ENCODE peak calls at places on chromosomes 12 and 14, in seven cellular contexts. W is cardiac muscle cell, D is ovary, L is fibroblast of lung, X is trophoblast cell, C is neural progenitor cell, Z is lung. R is an unnamed sample. For H3K36me3, the result is how much of the 10 kb centered on the place peaks cover.

GRCh38 chr12:92943482-92944250 is 14.6 kb upstream of the EEA1 start:
- DNase-seq in W (peak), X (peak), L (peak), Z (no peak), C (peak), D (no peak), R (no peak)

GRCh38 chr12:9378430-9378835 is 170.2 kb upstream of the PZP start:
- DNase-seq in W (peak), X (no peak), L (no peak), Z (no peak), D (no peak), C (peak), R (no peak)

GRCh38 chr12:63306476-63306875 is 155.5 kb upstream of the AVPR1A start:
- DNase-seq in C (no peak), W (no peak), D (no peak), X (no peak), L (no peak), Z (no peak), R (no peak)

GRCh38 chr12:97754306-97754705 is 291.7 kb downstream of the RMST start:
- DNase-seq in C (no peak), W (no peak), X (no peak), Z (no peak), L (no peak), D (no peak), R (no peak)

GRCh38 chr12:52191841-52192791 is at the start of gene KRT80:
- DNase-seq in D (peak), C (no peak), L (peak), W (peak), Z (peak), X (peak), R (peak)

GRCh38 chr12:85835417-85835809 is 796 bp downstream of the RASSF9 start:
- DNase-seq in C (peak), L (peak), Z (no peak), D (no peak), X (no peak), W (peak), R (no peak)

GRCh38 chr14:50056457-50056856 is 59.9 kb downstream of the VCPKMT start:
- DNase-seq in W (no peak), L (no peak), C (no peak), X (no peak), Z (no peak), D (no peak), R (no peak)

GRCh38 chr12:47504775-47505446 is 200.9 kb downstream of the RPAP3 start:
- DNase-seq in L (peak), D (no peak), W (peak), C (no peak), Z (no peak), X (no peak), R (no peak)

GRCh38 chr14:89137514-89138163 is 279.4 kb downstream of the FOXN3 start:
- DNase-seq in L (peak), D (peak), X (peak), Z (peak), W (peak), C (no peak), R (peak)

GRCh38 chr12:4816776-4817530 is 92.8 kb upstream of the KCNA1 start:
- DNase-seq in C (no peak), L (no peak), X (no peak), Z (no peak), D (no peak), W (no peak), R (no peak)

GRCh38 chr12:4227046-4227445 is 46.5 kb upstream of the CCND2 start:
- DNase-seq in L (no peak), C (no peak), Z (no peak), X (no peak), D (no peak), W (no peak), R (no peak)

DNA sequence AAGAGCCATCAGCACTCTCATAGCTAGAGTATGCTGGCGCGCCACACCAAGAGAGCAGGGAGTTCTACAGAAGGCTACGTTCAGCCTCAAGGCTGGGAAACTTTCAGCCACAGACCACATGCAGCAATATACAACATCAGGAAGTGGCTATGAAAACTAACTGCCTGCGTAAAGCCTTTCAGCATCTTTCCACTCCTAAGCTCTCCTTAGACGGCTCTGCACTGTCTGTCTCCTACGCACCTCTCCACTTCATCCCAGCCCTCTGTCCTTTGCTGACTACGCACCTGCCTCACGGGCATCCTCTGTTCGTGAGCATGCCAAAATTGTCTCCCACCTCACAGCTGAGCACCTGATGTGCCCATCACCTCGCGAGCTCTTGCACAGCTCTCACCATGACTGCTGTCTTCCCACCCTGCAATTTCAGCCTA is 9.7 kb downstream of the MPHOSPH9 start:
- DNase-seq in X (no peak), C (no peak), Z (no peak), D (no peak), L (no peak), W (no peak), R (no peak)
- H3K36me3 ChIP-seq in X (under half), C (under half), Z (under half), D (under half), L (under half), W (under half), R (under half)

GRCh38 chr12:106651552-106651951 is 68.7 kb downstream of the RFX4 start:
- DNase-seq in X (no peak), Z (no peak), D (no peak), L (no peak), C (no peak), W (no peak), R (no peak)
- H3K36me3 ChIP-seq in X (under half), Z (under half), D (under half), L (under half), C (under half), W (under half), R (under half)

GRCh38 chr12:31970199-31970598 is 11.0 kb downstream of the RESF1 start:
- DNase-seq in Z (no peak), D (no peak), C (no peak), X (no peak), W (no peak), L (no peak), R (no peak)
- H3K36me3 ChIP-seq in Z (under half), D (under half), C (under half), X (under half), W (under half), L (under half), R (under half)

GRCh38 chr12:121420109-121420508 is 20.2 kb downstream of the RNF34 start:
- DNase-seq in L (no peak), C (no peak), W (no peak), X (no peak), D (no peak), Z (no peak), R (no peak)
- H3K36me3 ChIP-seq in L (under half), C (under half), W (under half), X (under half), D (under half), Z (under half), R (under half)